ENCODE peak calls at places on chromosomes 12 and 14, in four cellular contexts. Q is CD4-positive, alpha-beta T cell; V is Kasumi-1; R is AG10803. P is an unnamed sample.

GRCh38 chr12:30785630-30786029 is 30.9 kb upstream of the CAPRIN2 start:
- DNase-seq in R (no peak), V (no peak), Q (no peak), P (no peak)

GRCh38 chr12:63440063-63440462 is 228.2 kb downstream of the DPY19L2 start:
- DNase-seq in Q (no peak), R (no peak), V (no peak), P (peak; percentile 0)

GRCh38 chr14:26526132-26526531 is 71.7 kb downstream of the NOVA1 start:
- DNase-seq in V (no peak), Q (no peak), R (peak; percentile 63), P (peak; percentile 16)

GRCh38 chr12:112971248-112971647 is 7.1 kb upstream of the OAS2 start:
- DNase-seq in R (peak; percentile 37), V (peak; percentile 29), Q (no peak), P (no peak)

GRCh38 chr14:37142835-37143499 is 29.4 kb downstream of the SLC25A21 start:
- DNase-seq in V (no peak), Q (no peak), R (peak; percentile 31), P (peak; percentile 94)

GRCh38 chr14:28773917-28774691 is 7.5 kb downstream of the FOXG1 start:
- DNase-seq in R (peak; percentile 40), V (no peak), Q (no peak), P (peak; percentile 36)

GRCh38 chr12:91219511-91219910 is 36.9 kb upstream of the DCN start:
- DNase-seq in V (peak; percentile 5), Q (no peak), R (peak; percentile 74), P (no peak)

GRCh38 chr12:70265132-70265531 is 21.9 kb downstream of the CNOT2 start:
- DNase-seq in V (no peak), R (no peak), Q (no peak), P (no peak)

GRCh38 chr14:80988742-80989429 is 33.5 kb downstream of the TSHR start:
- DNase-seq in R (no peak), V (no peak), Q (no peak), P (peak; percentile 14)

GRCh38 chr14:76355771-76356170 is 20.2 kb upstream of the ESRRB start:
- DNase-seq in Q (no peak), R (no peak), V (no peak), P (no peak)

GRCh38 chr12:122834921-122835692 is at the start of gene HIP1R:
- DNase-seq in R (no peak), V (peak; percentile 9), Q (peak; percentile 63), P (no peak)

GRCh38 chr12:131917139-131917710 is 11.9 kb upstream of the PUS1 start:
- DNase-seq in R (no peak), V (no peak), Q (no peak), P (no peak)

GRCh38 chr14:91113829-91114078 is at the start of gene DGLUCY:
- DNase-seq in Q (peak; percentile 53), V (no peak), R (peak; percentile 67), P (peak; percentile 64)

GRCh38 chr12:66441905-66442559 is 139.7 kb downstream of the HELB start:
- DNase-seq in Q (no peak), R (no peak), V (no peak), P (no peak)

GRCh38 chr12:68250454-68250853 is 3.0 kb downstream of the IL22 start:
- DNase-seq in R (no peak), V (no peak), Q (no peak), P (peak; percentile 17)

GRCh38 chr14:95362180-95362494 is 42.4 kb upstream of the CLMN start:
- DNase-seq in Q (no peak), R (no peak), V (no peak), P (no peak)

GRCh38 chr14:73591690-73592448 is at the start of gene ACOT4:
- DNase-seq in V (peak; percentile 29), R (peak; percentile 35), Q (peak; percentile 61), P (peak; percentile 38)

GRCh38 chr14:23626946-23627345 is 9.2 kb upstream of the DHRS2 start:
- DNase-seq in Q (no peak), R (no peak), V (no peak), P (no peak)

GRCh38 chr12:2737656-2738241 is 57.0 kb upstream of the FKBP4 start:
- DNase-seq in R (no peak), V (no peak), Q (no peak), P (no peak)

GRCh38 chr14:93543766-93544165 is 113.0 kb downstream of the UNC79 start:
- DNase-seq in Q (no peak), R (peak; percentile 16), V (peak; percentile 75), P (no peak)

GRCh38 chr12:52649066-52649465 is 2.9 kb downstream of the KRT2 start:
- DNase-seq in Q (no peak), R (no peak), V (no peak), P (no peak)

GRCh38 chr12:29039013-29039412 is 110.1 kb upstream of the FAR2 start:
- DNase-seq in V (no peak), R (peak; percentile 95), Q (no peak), P (peak; percentile 47)

GRCh38 chr12:123062682-123063426 is 82.4 kb downstream of the ARL6IP4 start:
- DNase-seq in V (peak; percentile 35), R (peak; percentile 77), Q (no peak), P (peak; percentile 57)

P was measured in astrocyte.